ENCODE peak calls at places on chromosomes 13 and 19, in five cellular contexts. L is GM12891; R is endothelial cell; K is effector memory CD8-positive, alpha-beta T cell; C is tibial nerve. W is an unnamed sample.
A peak's percentile ranks its signal among the peaks of the same experiment; 100 is the strongest.

GRCh38 chr13:108223850-108224503 is 5.8 kb downstream of the ABHD13 start:
- DNase-seq in L (no peak), R (no peak), K (no peak), C (no peak), W (no peak)

GRCh38 chr19:33407140-33407551 is 33.6 kb downstream of the CEBPG start:
- DNase-seq in L (no peak), R (no peak), K (no peak), C (no peak), W (no peak)

GRCh38 chr19:4449022-4449825 is 8.4 kb downstream of the UBXN6 start:
- DNase-seq in L (peak; percentile 14), R (no peak), K (no peak), C (no peak), W (no peak)

GRCh38 chr19:10289836-10290438 is at the start of gene ICAM5:
- DNase-seq in L (no peak), R (no peak), K (no peak), C (no peak), W (peak; percentile 77)

GRCh38 chr13:45674908-45675307 is 27.2 kb upstream of the CBY2 start:
- DNase-seq in L (no peak), R (no peak), K (no peak), C (no peak), W (no peak)

GRCh38 chr13:76049397-76049746 is 413.2 kb downstream of the LMO7 start:
- DNase-seq in L (no peak), R (no peak), K (no peak), C (no peak), W (no peak)

GRCh38 chr13:78241278-78241919 is 322.8 kb upstream of the EDNRB start:
- DNase-seq in L (peak; percentile 0), R (peak; percentile 66), K (no peak), C (no peak), W (no peak)

GRCh38 chr19:49349567-49349966 is 12.6 kb downstream of the TEAD2 start:
- DNase-seq in L (no peak), R (no peak), K (no peak), C (no peak), W (no peak)

GRCh38 chr19:11699931-11700794 is 38.6 kb downstream of the ZNF823 start:
- DNase-seq in L (no peak), R (peak; percentile 25), K (no peak), C (no peak), W (no peak)

GRCh38 chr19:7902796-7903243 is 857 bp upstream of the MAP2K7 start:
- DNase-seq in L (no peak), R (no peak), K (no peak), C (no peak), W (no peak)

GRCh38 chr19:50551034-50551712 is 17.1 kb downstream of the LRRC4B start:
- DNase-seq in L (no peak), R (no peak), K (no peak), C (no peak), W (no peak)

GRCh38 chr19:54114340-54114826 is 1.1 kb downstream of the TFPT start:
- DNase-seq in L (no peak), R (peak; percentile 45), K (peak; percentile 35), C (no peak), W (peak; percentile 90)

GRCh38 chr19:44653977-44654784 is 10.5 kb downstream of the PVR start:
- DNase-seq in L (peak; percentile 83), R (peak; percentile 66), K (peak; percentile 39), C (peak; percentile 61), W (peak; percentile 95)

GRCh38 chr19:2175742-2176141 is 12.0 kb downstream of the DOT1L start:
- DNase-seq in L (no peak), R (no peak), K (no peak), C (no peak), W (no peak)

GRCh38 chr13:19864018-19864338 is 529 bp upstream of the ZMYM5 start:
- DNase-seq in L (peak; percentile 44), R (peak; percentile 61), K (peak; percentile 52), C (peak; percentile 30), W (no peak)

GRCh38 chr13:65461590-65461989 is 1768.5 kb downstream of the PCDH9 start:
- DNase-seq in L (no peak), R (no peak), K (no peak), C (no peak), W (no peak)

GRCh38 chr19:28130066-28130511 is 1082.9 kb downstream of the UQCRFS1 start:
- DNase-seq in L (no peak), R (no peak), K (no peak), C (no peak), W (no peak)

W was measured in spleen.